ENCODE peak calls at places on chromosome 10, in ten cellular contexts. E, Y, Q, O, B, T, K, C, M and I are unnamed samples.

GRCh38 chr10:93816123-93816747 is 58.5 kb downstream of the LGI1 start:
- DNase-seq in E (peak; percentile 60), Y (peak; percentile 91), Q (peak; percentile 16), O (peak; percentile 74), B (peak; percentile 72), T (no peak), K (peak; percentile 15), C (peak; percentile 53), M (no peak), I (peak; percentile 91)

GRCh38 chr10:127349737-127350136 is 153.3 kb upstream of the INSYN2A start:
- DNase-seq in E (no peak), Y (no peak), Q (no peak), O (no peak), B (no peak), T (no peak), K (no peak), C (no peak), M (no peak), I (no peak)

GRCh38 chr10:95451568-95452524 is 109.3 kb downstream of the SORBS1 start:
- DNase-seq in E (no peak), Y (no peak), Q (no peak), O (no peak), B (no peak), T (no peak), K (no peak), C (peak; percentile 39), M (no peak), I (no peak)

GRCh38 chr10:69861251-69862240 is 59.8 kb downstream of the COL13A1 start:
- DNase-seq in E (peak; percentile 94), Y (no peak), Q (no peak), O (no peak), B (peak; percentile 9), T (no peak), K (no peak), C (peak; percentile 93), M (peak; percentile 89), I (peak; percentile 45)

GRCh38 chr10:102119417-102120141 is 589 bp downstream of the LDB1 start:
- DNase-seq in E (peak; percentile 59), Y (no peak), Q (peak; percentile 28), O (peak; percentile 70), B (peak; percentile 85), T (peak; percentile 82), K (peak; percentile 53), C (no peak), M (no peak), I (peak; percentile 84)

GRCh38 chr10:132889091-132889490 is 53.3 kb downstream of the CFAP46 start:
- DNase-seq in E (no peak), Y (peak; percentile 58), Q (no peak), O (no peak), B (no peak), T (no peak), K (no peak), C (no peak), M (no peak), I (no peak)

GRCh38 chr10:86769991-86770390 is 13.6 kb downstream of the BMPR1A start:
- DNase-seq in E (no peak), Y (no peak), Q (no peak), O (no peak), B (no peak), T (no peak), K (no peak), C (no peak), M (no peak), I (no peak)

GRCh38 chr10:114151486-114151885 is 22.5 kb downstream of the CCDC186 start:
- DNase-seq in E (peak; percentile 67), Y (no peak), Q (no peak), O (no peak), B (no peak), T (no peak), K (no peak), C (peak; percentile 73), M (peak; percentile 75), I (no peak)

GRCh38 chr10:132306341-132306685 is 1.4 kb downstream of the STK32C start:
- DNase-seq in E (no peak), Y (peak; percentile 16), Q (no peak), O (no peak), B (no peak), T (no peak), K (no peak), C (no peak), M (no peak), I (no peak)

GRCh38 chr10:98404571-98405396 is 10.2 kb downstream of the PYROXD2 start:
- DNase-seq in E (no peak), Y (peak; percentile 42), Q (no peak), O (no peak), B (no peak), T (no peak), K (no peak), C (peak; percentile 72), M (no peak), I (no peak)

GRCh38 chr10:127889605-127890195 is 3.0 kb downstream of the CLRN3 start:
- DNase-seq in E (no peak), Y (no peak), Q (no peak), O (no peak), B (no peak), T (no peak), K (no peak), C (peak; percentile 51), M (no peak), I (no peak)

GRCh38 chr10:103507235-103508191 is 14.0 kb downstream of the NEURL1 start:
- DNase-seq in E (no peak), Y (peak; percentile 45), Q (no peak), O (no peak), B (no peak), T (no peak), K (no peak), C (no peak), M (no peak), I (no peak)